ENCODE peak calls at places on chromosome 21, in seven cellular contexts. N is IMR-90; V is CD8-positive, alpha-beta T cell; O is DND-41; T is GM23338; P is RWPE1; R is A549. D is an unnamed sample.

GRCh38 chr21:14922980-14923379 is 141.8 kb downstream of the NRIP1 start:
- DNase-seq in R (no peak), O (no peak), T (no peak), N (no peak), V (no peak), P (no peak), D (no peak)

GRCh38 chr21:36661511-36662309 is 37.2 kb upstream of the SIM2 start:
- DNase-seq in N (peak), O (no peak), T (peak), R (peak), P (peak), V (no peak), D (no peak)

GRCh38 chr21:37119421-37120218 is 46.6 kb downstream of the TTC3 start:
- DNase-seq in P (no peak), V (no peak), T (peak), N (no peak), R (no peak), O (no peak), D (no peak)

GRCh38 chr21:25999935-26000582 is 170.5 kb downstream of the APP start:
- DNase-seq in O (no peak), V (peak), R (no peak), N (no peak), T (peak), P (no peak), D (no peak)

GRCh38 chr21:17818158-17819113 is 720 bp downstream of the C21orf91 start:
- DNase-seq in V (peak), P (peak), T (peak), R (peak), N (peak), O (peak), D (peak)

GRCh38 chr21:20728691-20729090 is 269.5 kb upstream of the NCAM2 start:
- DNase-seq in T (no peak), O (no peak), V (no peak), N (no peak), R (no peak), P (no peak), D (no peak)

GRCh38 chr21:36079010-36079649 is 9.3 kb downstream of the CBR1 start:
- DNase-seq in N (no peak), T (no peak), O (no peak), V (peak), P (no peak), R (no peak), D (peak)

GRCh38 chr21:32578107-32578691 is 7.1 kb downstream of the TCP10L start:
- DNase-seq in P (no peak), V (peak), O (peak), R (no peak), T (peak), N (peak), D (no peak)

GRCh38 chr21:39630827-39631226 is 18.1 kb downstream of the B3GALT5 start:
- DNase-seq in T (no peak), N (peak), O (no peak), V (no peak), P (no peak), R (no peak), D (no peak)

GRCh38 chr21:46527801-46528200 is 69.1 kb downstream of the DIP2A start:
- DNase-seq in O (no peak), N (no peak), P (no peak), R (no peak), V (no peak), T (no peak), D (no peak)

GRCh38 chr21:17610862-17611261 is 1.8 kb downstream of the BTG3 start:
- DNase-seq in O (no peak), N (peak), T (no peak), P (no peak), R (no peak), V (no peak), D (no peak)

GRCh38 chr21:37380349-37381323 is 14.1 kb downstream of the DYRK1A start:
- DNase-seq in T (peak), V (no peak), N (no peak), O (peak), R (no peak), P (no peak), D (no peak)

GRCh38 chr21:31151156-31151555 is 112.9 kb upstream of the KRTAP19-8 start:
- DNase-seq in N (no peak), T (no peak), R (no peak), O (no peak), P (no peak), V (no peak), D (no peak)

GRCh38 chr21:42227909-42228708 is 9.2 kb downstream of the ABCG1 start:
- DNase-seq in N (peak), T (peak), R (peak), O (peak), V (peak), P (peak), D (peak)

GRCh38 chr21:31592501-31592900 is 67.0 kb upstream of the SOD1 start:
- DNase-seq in T (no peak), N (no peak), V (no peak), O (no peak), R (no peak), P (no peak), D (no peak)

GRCh38 chr21:29382029-29382654 is 83.4 kb downstream of the BACH1 start:
- DNase-seq in O (no peak), N (peak), T (no peak), V (no peak), R (peak), P (peak), D (no peak)

GRCh38 chr21:15001113-15001512 is 63.7 kb downstream of the NRIP1 start:
- DNase-seq in R (no peak), T (no peak), O (no peak), P (no peak), N (no peak), V (no peak), D (no peak)

GRCh38 chr21:41879190-41879998 is at the start of gene PRDM15:
- DNase-seq in V (peak), P (peak), T (peak), N (peak), O (peak), R (peak), D (no peak)

GRCh38 chr21:28639742-28640141 is 352.9 kb downstream of the LTN1 start:
- DNase-seq in N (no peak), O (no peak), R (no peak), V (no peak), T (no peak), P (no peak), D (no peak)

GRCh38 chr21:17784604-17785402 is 34.4 kb downstream of the C21orf91 start:
- DNase-seq in O (no peak), V (no peak), P (no peak), N (no peak), R (no peak), T (no peak), D (no peak)

GRCh38 chr21:17585875-17586450 is 26.7 kb downstream of the BTG3 start:
- DNase-seq in T (peak), R (peak), V (no peak), N (peak), P (peak), O (peak), D (no peak)

GRCh38 chr21:31254131-31254530 is 89.9 kb downstream of the TIAM1 start:
- DNase-seq in R (no peak), O (no peak), V (no peak), N (no peak), T (no peak), P (no peak), D (no peak)

GRCh38 chr21:35963920-35964451 is 96.3 kb downstream of the SETD4 start:
- DNase-seq in O (peak), V (no peak), T (peak), P (no peak), N (peak), R (no peak), D (no peak)

GRCh38 chr21:46515109-46515508 is 56.4 kb downstream of the DIP2A start:
- DNase-seq in N (peak), T (no peak), R (no peak), P (no peak), O (no peak), V (no peak), D (no peak)

GRCh38 chr21:21612446-21612845 is 614.2 kb downstream of the NCAM2 start:
- DNase-seq in V (no peak), R (no peak), T (peak), P (peak), O (no peak), N (peak), D (no peak)

GRCh38 chr21:41868062-41868710 is 11.0 kb downstream of the PRDM15 start:
- DNase-seq in T (no peak), V (no peak), O (no peak), N (peak), P (no peak), R (no peak), D (no peak)

GRCh38 chr21:33490991-33491372 is 534 bp downstream of the DNAJC28 start:
- DNase-seq in N (no peak), V (no peak), P (no peak), R (no peak), T (no peak), O (no peak), D (no peak)

GRCh38 chr21:29181799-29182470 is 51.5 kb downstream of the MAP3K7CL start:
- DNase-seq in N (peak), T (no peak), P (peak), O (no peak), R (peak), V (no peak), D (no peak)

GRCh38 chr21:34788879-34789278 is 120.1 kb downstream of the CLIC6 start:
- DNase-seq in N (no peak), T (no peak), O (no peak), P (no peak), V (no peak), R (no peak), D (no peak)
- TF ChIP-seq CTCF in N (no peak), T (no peak), O (no peak), P (no peak), V (no peak), R (no peak), D (no peak)

GRCh38 chr21:45386336-45386727 is 18.6 kb upstream of the COL18A1 start:
- DNase-seq in R (no peak), V (no peak), P (no peak), T (no peak), O (no peak), N (no peak), D (peak)

GRCh38 chr21:45387506-45387905 is 17.5 kb upstream of the COL18A1 start:
- DNase-seq in R (no peak), T (no peak), P (no peak), O (no peak), N (no peak), V (no peak), D (peak)

GRCh38 chr21:45385549-45386050 is 19.4 kb upstream of the COL18A1 start:
- DNase-seq in V (no peak), P (no peak), O (no peak), N (no peak), T (no peak), R (no peak), D (peak)

GRCh38 chr21:45388011-45388521 is 16.9 kb upstream of the COL18A1 start:
- DNase-seq in R (no peak), T (no peak), V (no peak), O (no peak), N (no peak), P (no peak), D (peak)

GRCh38 chr21:45386728-45387371 is 18.1 kb upstream of the COL18A1 start:
- DNase-seq in T (no peak), R (no peak), V (no peak), O (no peak), N (peak), P (no peak), D (peak)
- TF ChIP-seq CTCF in T (no peak), R (no peak), V (no peak), O (no peak), N (peak), P (peak), D (no peak)

DNA sequence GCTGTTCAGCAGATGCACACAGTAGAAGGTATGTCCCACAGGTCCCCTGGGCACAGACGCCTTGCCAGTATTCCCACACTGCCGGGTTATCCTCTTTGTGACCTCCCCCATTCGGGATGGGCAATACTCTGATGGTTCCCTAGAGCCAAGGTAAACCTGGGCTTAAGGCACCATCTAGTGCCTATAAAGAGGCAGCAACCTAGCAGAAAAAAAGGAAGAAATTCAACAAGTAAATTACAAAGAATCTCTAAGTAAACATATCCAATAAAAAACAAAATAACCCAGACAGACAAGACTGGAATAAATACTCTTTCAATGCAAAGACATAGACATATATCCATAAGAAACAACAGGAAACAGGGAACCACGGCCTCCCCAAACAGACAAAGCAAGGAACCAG is 39.4 kb downstream of the HSF2BP start:
- DNase-seq in R (no peak), P (no peak), O (no peak), N (no peak), V (no peak), T (peak), D (no peak)
- TF ChIP-seq CTCF in R (no peak), P (no peak), O (peak), N (peak), V (no peak), T (peak), D (no peak)

GRCh38 chr21:22728091-22728490 is 1729.9 kb downstream of the NCAM2 start:
- DNase-seq in O (peak), R (no peak), V (no peak), T (peak), P (no peak), N (no peak), D (no peak)
- TF ChIP-seq CTCF in O (no peak), R (no peak), V (no peak), T (no peak), P (no peak), N (no peak), D (no peak)

DNA sequence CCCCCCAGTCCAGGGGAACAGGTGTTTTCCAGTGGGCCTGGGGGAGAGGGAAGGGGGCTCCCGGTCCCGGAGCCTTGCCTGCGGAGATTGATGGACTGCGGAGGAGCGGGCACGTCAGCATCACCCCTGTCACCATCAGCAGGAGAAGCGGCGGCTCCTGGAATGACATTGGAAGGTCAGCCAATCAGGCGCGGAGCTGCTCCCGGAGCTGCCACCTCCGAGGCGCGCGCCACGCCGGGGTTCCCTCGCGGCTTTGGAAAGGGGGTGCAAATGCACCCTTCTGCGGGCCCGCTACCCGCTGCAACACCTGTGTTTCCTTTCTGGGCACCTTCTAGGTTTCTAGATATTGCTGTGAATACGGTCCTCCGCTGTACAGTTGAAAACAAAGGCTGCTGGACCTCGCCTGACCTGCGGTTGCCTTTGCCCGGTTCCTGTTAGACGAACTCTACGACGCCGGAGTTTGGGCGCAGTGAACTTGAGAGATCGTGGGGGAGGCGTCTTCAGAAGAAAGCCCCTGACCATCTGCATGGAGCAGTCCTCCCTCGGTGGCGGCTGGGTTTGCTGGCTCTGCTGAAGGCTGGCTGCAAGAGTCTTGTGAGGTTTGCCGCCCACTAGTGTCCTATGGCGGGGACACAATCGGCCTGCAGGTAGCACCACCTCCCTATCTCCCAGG is 5.3 kb downstream of the DSCAM start:
- DNase-seq in R (peak), P (no peak), N (no peak), V (no peak), O (no peak), T (peak), D (no peak)
- TF ChIP-seq CTCF in R (no peak), P (no peak), N (peak), V (no peak), O (peak), T (peak), D (no peak)

GRCh38 chr21:38498057-38498833 is at the start of gene ERG:
- DNase-seq in T (no peak), R (no peak), O (no peak), P (no peak), N (no peak), V (no peak), D (no peak)
- TF ChIP-seq CTCF in T (no peak), R (no peak), O (no peak), P (no peak), N (no peak), V (no peak), D (no peak)

GRCh38 chr21:23853796-23854379 is 1753.4 kb downstream of the MRPL39 start:
- DNase-seq in P (peak), O (peak), N (peak), R (no peak), T (peak), V (no peak), D (no peak)
- TF ChIP-seq CTCF in P (peak), O (peak), N (peak), R (no peak), T (peak), V (peak), D (peak)

D was measured in CD14-positive monocyte.